ENCODE peak calls at places on chromosome 9, in ten cellular contexts. One of them, this sample, is unnamed.

GRCh38 chr9:21579209-21579608 is 97.1 kb upstream of the IFNE start:
- DNase-seq in spleen: no peak
- DNase-seq in esophagus squamous epithelium: no peak
- DNase-seq in stomach: no peak
- DNase-seq in body of pancreas: no peak
- DNase-seq in GM12891: no peak
- DNase-seq in HCT116: no peak
- DNase-seq in upper lobe of left lung: no peak
- DNase-seq in H1: no peak
- DNase-seq in IMR-90: peak; percentile 10
- DNase-seq in this sample: no peak

GRCh38 chr9:78325343-78325742 is 28.4 kb downstream of the PSAT1 start:
- DNase-seq in GM12891: no peak
- DNase-seq in stomach: no peak
- DNase-seq in spleen: no peak
- DNase-seq in IMR-90: peak; percentile 27
- DNase-seq in HCT116: no peak
- DNase-seq in body of pancreas: peak; percentile 87
- DNase-seq in esophagus squamous epithelium: no peak
- DNase-seq in upper lobe of left lung: no peak
- DNase-seq in H1: no peak
- DNase-seq in this sample: no peak

GRCh38 chr9:81878530-81878929 is 49.7 kb upstream of the SPATA31D4 start:
- DNase-seq in HCT116: no peak
- DNase-seq in body of pancreas: no peak
- DNase-seq in esophagus squamous epithelium: no peak
- DNase-seq in H1: no peak
- DNase-seq in GM12891: no peak
- DNase-seq in spleen: no peak
- DNase-seq in upper lobe of left lung: no peak
- DNase-seq in IMR-90: no peak
- DNase-seq in stomach: no peak
- DNase-seq in this sample: no peak

GRCh38 chr9:20788526-20789421 is 104.7 kb downstream of the FOCAD start:
- DNase-seq in stomach: no peak
- DNase-seq in IMR-90: no peak
- DNase-seq in HCT116: no peak
- DNase-seq in upper lobe of left lung: no peak
- DNase-seq in GM12891: no peak
- DNase-seq in H1: no peak
- DNase-seq in esophagus squamous epithelium: no peak
- DNase-seq in body of pancreas: no peak
- DNase-seq in spleen: no peak
- DNase-seq in this sample: no peak

GRCh38 chr9:138049779-138050471 is 172.3 kb downstream of the CACNA1B start:
- DNase-seq in stomach: peak; percentile 17
- DNase-seq in H1: peak; percentile 50
- DNase-seq in GM12891: no peak
- DNase-seq in upper lobe of left lung: no peak
- DNase-seq in spleen: peak; percentile 57
- DNase-seq in HCT116: no peak
- DNase-seq in IMR-90: no peak
- DNase-seq in body of pancreas: peak; percentile 5
- DNase-seq in esophagus squamous epithelium: no peak
- DNase-seq in this sample: no peak

GRCh38 chr9:121182976-121183375 is 18.7 kb downstream of the RAB14 start:
- DNase-seq in HCT116: no peak
- DNase-seq in H1: no peak
- DNase-seq in GM12891: no peak
- DNase-seq in body of pancreas: no peak
- DNase-seq in upper lobe of left lung: no peak
- DNase-seq in stomach: no peak
- DNase-seq in IMR-90: no peak
- DNase-seq in spleen: no peak
- DNase-seq in esophagus squamous epithelium: no peak
- DNase-seq in this sample: no peak

GRCh38 chr9:133534346-133535284 is at the start of gene ADAMTSL2:
- DNase-seq in HCT116: no peak
- DNase-seq in body of pancreas: peak; percentile 78
- DNase-seq in stomach: peak; percentile 73
- DNase-seq in H1: peak; percentile 79
- DNase-seq in GM12891: no peak
- DNase-seq in esophagus squamous epithelium: no peak
- DNase-seq in spleen: no peak
- DNase-seq in IMR-90: peak; percentile 56
- DNase-seq in upper lobe of left lung: peak; percentile 95
- DNase-seq in this sample: no peak

GRCh38 chr9:20838218-20838617 is 154.2 kb downstream of the FOCAD start:
- DNase-seq in esophagus squamous epithelium: no peak
- DNase-seq in H1: no peak
- DNase-seq in stomach: no peak
- DNase-seq in HCT116: no peak
- DNase-seq in GM12891: no peak
- DNase-seq in body of pancreas: no peak
- DNase-seq in IMR-90: peak; percentile 42
- DNase-seq in spleen: no peak
- DNase-seq in upper lobe of left lung: no peak
- DNase-seq in this sample: no peak

GRCh38 chr9:35906923-35907699 is 1.1 kb downstream of the HRCT1 start:
- DNase-seq in HCT116: no peak
- DNase-seq in body of pancreas: no peak
- DNase-seq in spleen: no peak
- DNase-seq in upper lobe of left lung: peak; percentile 56
- DNase-seq in esophagus squamous epithelium: no peak
- DNase-seq in GM12891: no peak
- DNase-seq in stomach: no peak
- DNase-seq in IMR-90: peak; percentile 75
- DNase-seq in H1: no peak
- DNase-seq in this sample: no peak

GRCh38 chr9:133044125-133044524 is 13.3 kb downstream of the GTF3C5 start:
- DNase-seq in body of pancreas: no peak
- DNase-seq in IMR-90: no peak
- DNase-seq in spleen: no peak
- DNase-seq in GM12891: no peak
- DNase-seq in H1: no peak
- DNase-seq in upper lobe of left lung: no peak
- DNase-seq in stomach: no peak
- DNase-seq in HCT116: no peak
- DNase-seq in esophagus squamous epithelium: no peak
- DNase-seq in this sample: no peak

GRCh38 chr9:13941686-13942085 is 372.3 kb downstream of the NFIB start:
- DNase-seq in upper lobe of left lung: no peak
- DNase-seq in stomach: no peak
- DNase-seq in HCT116: no peak
- DNase-seq in esophagus squamous epithelium: no peak
- DNase-seq in spleen: no peak
- DNase-seq in H1: no peak
- DNase-seq in GM12891: no peak
- DNase-seq in IMR-90: peak; percentile 6
- DNase-seq in body of pancreas: no peak
- DNase-seq in this sample: no peak

GRCh38 chr9:20478780-20479179 is 143.5 kb downstream of the MLLT3 start:
- DNase-seq in upper lobe of left lung: no peak
- DNase-seq in spleen: no peak
- DNase-seq in body of pancreas: no peak
- DNase-seq in HCT116: no peak
- DNase-seq in stomach: no peak
- DNase-seq in IMR-90: no peak
- DNase-seq in H1: no peak
- DNase-seq in GM12891: no peak
- DNase-seq in esophagus squamous epithelium: no peak
- DNase-seq in this sample: no peak

GRCh38 chr9:4604678-4605095 is 57.4 kb upstream of the PLPP6 start:
- DNase-seq in spleen: no peak
- DNase-seq in stomach: peak; percentile 79
- DNase-seq in upper lobe of left lung: no peak
- DNase-seq in GM12891: peak; percentile 42
- DNase-seq in body of pancreas: peak; percentile 80
- DNase-seq in IMR-90: peak; percentile 59
- DNase-seq in HCT116: peak; percentile 72
- DNase-seq in esophagus squamous epithelium: no peak
- DNase-seq in H1: peak; percentile 81
- DNase-seq in this sample: peak; percentile 34

GRCh38 chr9:127550751-127551150 is 61.3 kb upstream of the STXBP1 start:
- DNase-seq in IMR-90: no peak
- DNase-seq in stomach: peak; percentile 70
- DNase-seq in spleen: no peak
- DNase-seq in body of pancreas: peak; percentile 53
- DNase-seq in esophagus squamous epithelium: no peak
- DNase-seq in GM12891: no peak
- DNase-seq in upper lobe of left lung: no peak
- DNase-seq in H1: no peak
- DNase-seq in HCT116: no peak
- DNase-seq in this sample: no peak

GRCh38 chr9:137270929-137271695 is 6.4 kb upstream of the TOR4A start:
- DNase-seq in spleen: peak; percentile 76
- DNase-seq in HCT116: no peak
- DNase-seq in H1: no peak
- DNase-seq in GM12891: no peak
- DNase-seq in body of pancreas: no peak
- DNase-seq in IMR-90: no peak
- DNase-seq in stomach: no peak
- DNase-seq in esophagus squamous epithelium: no peak
- DNase-seq in upper lobe of left lung: peak; percentile 69
- DNase-seq in this sample: no peak

DNA sequence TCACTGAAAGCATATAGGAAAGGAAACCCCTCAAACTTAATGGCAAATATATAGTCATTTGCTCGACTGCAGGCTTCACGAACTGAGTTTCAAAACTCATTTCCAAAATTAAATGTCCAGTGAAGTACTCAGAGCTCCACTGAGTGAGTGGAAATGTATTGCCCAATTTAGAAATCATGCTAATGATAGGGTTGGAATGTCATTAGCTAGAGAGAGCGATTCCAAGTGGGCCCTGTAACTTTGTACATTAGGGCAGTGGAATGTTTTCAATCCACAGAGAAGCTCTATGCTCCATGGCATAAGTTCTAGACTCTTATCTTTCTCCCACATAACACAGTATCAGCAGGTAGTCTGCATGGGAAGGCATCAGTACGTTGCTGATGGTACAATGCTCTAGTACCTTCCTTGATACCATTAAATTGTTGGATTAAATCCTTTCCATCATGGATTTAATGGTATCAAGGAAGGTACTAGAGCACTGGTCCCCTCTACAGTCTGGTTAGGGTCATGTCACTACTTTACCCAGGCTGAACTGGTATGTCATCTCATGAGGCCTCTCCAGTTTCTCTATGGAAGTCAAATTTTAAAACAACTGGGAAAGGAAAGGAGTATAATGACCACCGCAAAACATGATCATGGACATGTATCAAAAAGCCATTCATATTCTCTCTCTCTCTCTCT is 183.2 kb upstream of the RASEF start:
- DNase-seq in stomach: no peak
- DNase-seq in IMR-90: no peak
- DNase-seq in spleen: no peak
- DNase-seq in HCT116: no peak
- DNase-seq in H1: no peak
- DNase-seq in upper lobe of left lung: no peak
- DNase-seq in esophagus squamous epithelium: no peak
- DNase-seq in body of pancreas: no peak
- DNase-seq in GM12891: no peak
- DNase-seq in this sample: no peak
- TF ChIP-seq POLR2A in stomach: no peak
- TF ChIP-seq POLR2A in IMR-90: no peak
- TF ChIP-seq POLR2A in spleen: no peak
- TF ChIP-seq POLR2A in HCT116: no peak
- TF ChIP-seq POLR2A in H1: no peak
- TF ChIP-seq POLR2A in upper lobe of left lung: no peak
- TF ChIP-seq POLR2A in esophagus squamous epithelium: no peak
- TF ChIP-seq POLR2A in body of pancreas: no peak
- TF ChIP-seq POLR2A in GM12891: no peak
- TF ChIP-seq POLR2A in this sample: no peak

GRCh38 chr9:130042406-130042930 is 521 bp downstream of the FNBP1 start:
- DNase-seq in HCT116: no peak
- DNase-seq in body of pancreas: peak; percentile 34
- DNase-seq in spleen: peak; percentile 92
- DNase-seq in GM12891: no peak
- DNase-seq in upper lobe of left lung: peak; percentile 92
- DNase-seq in H1: peak; percentile 72
- DNase-seq in IMR-90: no peak
- DNase-seq in esophagus squamous epithelium: no peak
- DNase-seq in stomach: peak; percentile 40
- DNase-seq in this sample: no peak
- TF ChIP-seq POLR2A in HCT116: no peak
- TF ChIP-seq POLR2A in body of pancreas: no peak
- TF ChIP-seq POLR2A in spleen: no peak
- TF ChIP-seq POLR2A in GM12891: no peak
- TF ChIP-seq POLR2A in upper lobe of left lung: no peak
- TF ChIP-seq POLR2A in H1: no peak
- TF ChIP-seq POLR2A in IMR-90: no peak
- TF ChIP-seq POLR2A in esophagus squamous epithelium: no peak
- TF ChIP-seq POLR2A in stomach: no peak
- TF ChIP-seq POLR2A in this sample: no peak

GRCh38 chr9:68802525-68803015 is 97.5 kb downstream of the PIP5K1B start:
- DNase-seq in spleen: no peak
- DNase-seq in upper lobe of left lung: no peak
- DNase-seq in stomach: no peak
- DNase-seq in H1: no peak
- DNase-seq in HCT116: no peak
- DNase-seq in esophagus squamous epithelium: no peak
- DNase-seq in IMR-90: no peak
- DNase-seq in body of pancreas: no peak
- DNase-seq in GM12891: peak; percentile 34
- DNase-seq in this sample: no peak
- TF ChIP-seq POLR2A in spleen: no peak
- TF ChIP-seq POLR2A in upper lobe of left lung: no peak
- TF ChIP-seq POLR2A in stomach: no peak
- TF ChIP-seq POLR2A in H1: no peak
- TF ChIP-seq POLR2A in HCT116: no peak
- TF ChIP-seq POLR2A in esophagus squamous epithelium: no peak
- TF ChIP-seq POLR2A in IMR-90: no peak
- TF ChIP-seq POLR2A in body of pancreas: no peak
- TF ChIP-seq POLR2A in GM12891: peak; percentile 30
- TF ChIP-seq POLR2A in this sample: no peak

DNA sequence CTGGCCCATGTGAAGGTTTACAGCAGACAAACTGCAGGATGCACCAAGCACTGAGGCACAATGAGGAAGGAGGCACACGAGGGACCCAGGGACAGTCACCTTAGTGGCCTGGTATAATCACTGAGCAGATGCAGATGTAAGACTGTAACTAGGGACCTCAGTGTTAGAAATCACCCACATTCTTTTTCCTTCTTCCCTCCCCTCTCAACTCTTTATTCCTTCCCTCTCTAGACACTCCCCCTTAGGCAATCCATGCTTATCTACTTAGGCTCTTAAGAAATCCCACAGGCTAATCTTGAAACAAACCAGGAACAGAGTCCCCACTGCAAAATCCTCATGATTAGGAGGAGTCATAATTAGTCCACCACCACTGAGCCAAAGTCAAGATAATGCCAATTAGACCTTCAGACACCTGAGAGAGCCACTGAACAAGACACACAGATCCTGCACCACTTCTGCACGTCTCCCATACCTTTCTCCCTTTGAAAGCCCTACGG is 84.7 kb downstream of the ELAVL2 start:
- DNase-seq in spleen: no peak
- DNase-seq in IMR-90: no peak
- DNase-seq in esophagus squamous epithelium: no peak
- DNase-seq in HCT116: no peak
- DNase-seq in body of pancreas: no peak
- DNase-seq in stomach: no peak
- DNase-seq in GM12891: no peak
- DNase-seq in H1: no peak
- DNase-seq in upper lobe of left lung: no peak
- DNase-seq in this sample: no peak
- TF ChIP-seq POLR2A in spleen: no peak
- TF ChIP-seq POLR2A in IMR-90: no peak
- TF ChIP-seq POLR2A in esophagus squamous epithelium: no peak
- TF ChIP-seq POLR2A in HCT116: no peak
- TF ChIP-seq POLR2A in body of pancreas: no peak
- TF ChIP-seq POLR2A in stomach: no peak
- TF ChIP-seq POLR2A in GM12891: no peak
- TF ChIP-seq POLR2A in H1: no peak
- TF ChIP-seq POLR2A in upper lobe of left lung: no peak
- TF ChIP-seq POLR2A in this sample: no peak

This sample was measured in H54.